ENCODE peak calls at places on chromosome 5, in eight cellular contexts. One of them, this sample, is unnamed.

GRCh38 chr5:95668728-95669127 is 14.1 kb downstream of the SPATA9 start:
- DNase-seq in AG09309: no peak
- DNase-seq in psoas muscle: no peak
- DNase-seq in AG04450: no peak
- DNase-seq in astrocyte of the spinal cord: peak
- DNase-seq in lower leg skin: no peak
- DNase-seq in CD8-positive, alpha-beta T cell: no peak
- DNase-seq in Peyer's patch: no peak
- DNase-seq in this sample: no peak

GRCh38 chr5:94969174-94969573 is 315.7 kb downstream of the MCTP1 start:
- DNase-seq in AG09309: no peak
- DNase-seq in psoas muscle: no peak
- DNase-seq in AG04450: no peak
- DNase-seq in astrocyte of the spinal cord: peak
- DNase-seq in lower leg skin: no peak
- DNase-seq in CD8-positive, alpha-beta T cell: no peak
- DNase-seq in Peyer's patch: no peak
- DNase-seq in this sample: no peak

GRCh38 chr5:68745459-68745858 is 348.4 kb upstream of the SLC30A5 start:
- DNase-seq in AG09309: no peak
- DNase-seq in psoas muscle: no peak
- DNase-seq in AG04450: no peak
- DNase-seq in astrocyte of the spinal cord: no peak
- DNase-seq in lower leg skin: no peak
- DNase-seq in CD8-positive, alpha-beta T cell: no peak
- DNase-seq in Peyer's patch: no peak
- DNase-seq in this sample: no peak

GRCh38 chr5:151079838-151080619 is 805 bp downstream of the TNIP1 start:
- DNase-seq in AG09309: no peak
- DNase-seq in psoas muscle: no peak
- DNase-seq in AG04450: no peak
- DNase-seq in astrocyte of the spinal cord: peak
- DNase-seq in lower leg skin: no peak
- DNase-seq in CD8-positive, alpha-beta T cell: no peak
- DNase-seq in Peyer's patch: no peak
- DNase-seq in this sample: no peak

GRCh38 chr5:125835293-125836172 is 587.7 kb upstream of the GRAMD2B start:
- DNase-seq in AG09309: no peak
- DNase-seq in psoas muscle: peak
- DNase-seq in AG04450: peak
- DNase-seq in astrocyte of the spinal cord: peak
- DNase-seq in lower leg skin: no peak
- DNase-seq in CD8-positive, alpha-beta T cell: no peak
- DNase-seq in Peyer's patch: no peak
- DNase-seq in this sample: peak

GRCh38 chr5:142403583-142403982 is 78.8 kb upstream of the SPRY4 start:
- DNase-seq in AG09309: no peak
- DNase-seq in psoas muscle: no peak
- DNase-seq in AG04450: no peak
- DNase-seq in astrocyte of the spinal cord: no peak
- DNase-seq in lower leg skin: peak
- DNase-seq in CD8-positive, alpha-beta T cell: no peak
- DNase-seq in Peyer's patch: no peak
- DNase-seq in this sample: no peak

GRCh38 chr5:81016116-81016515 is 56.0 kb downstream of the RASGRF2 start:
- DNase-seq in AG09309: no peak
- DNase-seq in psoas muscle: no peak
- DNase-seq in AG04450: no peak
- DNase-seq in astrocyte of the spinal cord: no peak
- DNase-seq in lower leg skin: no peak
- DNase-seq in CD8-positive, alpha-beta T cell: no peak
- DNase-seq in Peyer's patch: no peak
- DNase-seq in this sample: no peak

GRCh38 chr5:159324097-159324760 is 6.1 kb downstream of the IL12B start:
- DNase-seq in AG09309: peak
- DNase-seq in psoas muscle: no peak
- DNase-seq in AG04450: peak
- DNase-seq in astrocyte of the spinal cord: peak
- DNase-seq in lower leg skin: no peak
- DNase-seq in CD8-positive, alpha-beta T cell: no peak
- DNase-seq in Peyer's patch: no peak
- DNase-seq in this sample: no peak

GRCh38 chr5:135547590-135548254 is 12.0 kb upstream of the NEUROG1 start:
- DNase-seq in AG09309: no peak
- DNase-seq in psoas muscle: no peak
- DNase-seq in AG04450: no peak
- DNase-seq in astrocyte of the spinal cord: no peak
- DNase-seq in lower leg skin: no peak
- DNase-seq in CD8-positive, alpha-beta T cell: no peak
- DNase-seq in Peyer's patch: no peak
- DNase-seq in this sample: no peak

GRCh38 chr5:15463231-15463630 is 36.7 kb upstream of the FBXL7 start:
- DNase-seq in AG09309: peak
- DNase-seq in psoas muscle: no peak
- DNase-seq in AG04450: peak
- DNase-seq in astrocyte of the spinal cord: peak
- DNase-seq in lower leg skin: no peak
- DNase-seq in CD8-positive, alpha-beta T cell: no peak
- DNase-seq in Peyer's patch: no peak
- DNase-seq in this sample: no peak

GRCh38 chr5:16492398-16493175 is 27.0 kb upstream of the ZNF622 start:
- DNase-seq in AG09309: peak
- DNase-seq in psoas muscle: peak
- DNase-seq in AG04450: peak
- DNase-seq in astrocyte of the spinal cord: peak
- DNase-seq in lower leg skin: peak
- DNase-seq in CD8-positive, alpha-beta T cell: no peak
- DNase-seq in Peyer's patch: peak
- DNase-seq in this sample: no peak

GRCh38 chr5:38780950-38781349 is 64.9 kb upstream of the OSMR start:
- DNase-seq in AG09309: no peak
- DNase-seq in psoas muscle: peak
- DNase-seq in AG04450: peak
- DNase-seq in astrocyte of the spinal cord: peak
- DNase-seq in lower leg skin: peak
- DNase-seq in CD8-positive, alpha-beta T cell: no peak
- DNase-seq in Peyer's patch: no peak
- DNase-seq in this sample: no peak

GRCh38 chr5:77229887-77230286 is 19.4 kb downstream of the PDE8B start:
- DNase-seq in AG09309: no peak
- DNase-seq in psoas muscle: no peak
- DNase-seq in AG04450: no peak
- DNase-seq in astrocyte of the spinal cord: no peak
- DNase-seq in lower leg skin: no peak
- DNase-seq in CD8-positive, alpha-beta T cell: no peak
- DNase-seq in Peyer's patch: no peak
- DNase-seq in this sample: no peak

GRCh38 chr5:77231470-77232138 is 21.1 kb downstream of the PDE8B start:
- DNase-seq in AG09309: no peak
- DNase-seq in psoas muscle: no peak
- DNase-seq in AG04450: no peak
- DNase-seq in astrocyte of the spinal cord: no peak
- DNase-seq in lower leg skin: no peak
- DNase-seq in CD8-positive, alpha-beta T cell: no peak
- DNase-seq in Peyer's patch: no peak
- DNase-seq in this sample: no peak

GRCh38 chr5:77232959-77233358 is 22.5 kb downstream of the PDE8B start:
- DNase-seq in AG09309: peak
- DNase-seq in psoas muscle: no peak
- DNase-seq in AG04450: no peak
- DNase-seq in astrocyte of the spinal cord: peak
- DNase-seq in lower leg skin: no peak
- DNase-seq in CD8-positive, alpha-beta T cell: no peak
- DNase-seq in Peyer's patch: no peak
- DNase-seq in this sample: no peak

GRCh38 chr5:77232545-77232944 is 22.1 kb downstream of the PDE8B start:
- DNase-seq in AG09309: no peak
- DNase-seq in psoas muscle: no peak
- DNase-seq in AG04450: no peak
- DNase-seq in astrocyte of the spinal cord: no peak
- DNase-seq in lower leg skin: no peak
- DNase-seq in CD8-positive, alpha-beta T cell: no peak
- DNase-seq in Peyer's patch: no peak
- DNase-seq in this sample: no peak

DNA sequence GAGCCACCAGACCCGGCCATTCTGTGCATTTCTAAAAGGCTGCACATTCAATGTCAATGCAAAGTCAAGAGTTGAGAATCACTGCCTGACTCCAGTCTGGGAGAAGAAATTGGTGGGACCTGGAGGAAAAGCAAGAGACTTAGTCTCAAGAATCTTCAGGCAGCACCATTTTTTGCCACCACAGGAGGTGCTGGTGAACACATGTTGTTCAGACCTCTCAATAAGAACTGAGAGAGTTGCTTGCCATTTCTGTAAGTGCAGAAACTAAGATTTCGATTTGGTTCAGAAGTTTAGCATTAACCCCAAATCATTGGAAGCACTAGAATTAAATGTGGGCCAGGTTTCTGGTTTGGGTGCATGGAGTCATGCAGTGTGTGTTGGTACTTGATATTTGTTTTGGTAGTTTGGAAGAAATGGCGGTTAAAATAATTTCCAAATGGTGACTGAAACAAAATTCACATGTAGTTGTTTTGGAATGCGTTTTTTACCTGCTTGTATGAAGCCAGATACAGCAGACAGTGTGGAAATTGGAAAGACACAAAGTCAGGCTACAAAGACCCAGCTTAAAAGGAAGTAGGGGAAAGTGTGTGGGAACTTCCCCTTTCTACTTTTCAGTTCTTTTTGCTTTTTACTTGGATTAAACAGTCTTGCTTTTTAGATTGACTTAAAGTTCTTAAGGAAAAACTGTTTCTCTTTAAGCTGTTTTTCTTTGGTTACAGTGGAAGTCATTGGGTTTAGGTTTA is 20.4 kb downstream of the PDE8B start:
- DNase-seq in AG09309: no peak
- DNase-seq in psoas muscle: no peak
- DNase-seq in AG04450: no peak
- DNase-seq in astrocyte of the spinal cord: no peak
- DNase-seq in lower leg skin: no peak
- DNase-seq in CD8-positive, alpha-beta T cell: no peak
- DNase-seq in Peyer's patch: no peak
- DNase-seq in this sample: no peak
- TF ChIP-seq CTCF in AG09309: peak
- TF ChIP-seq CTCF in psoas muscle: no peak
- TF ChIP-seq CTCF in AG04450: peak
- TF ChIP-seq CTCF in astrocyte of the spinal cord: peak
- TF ChIP-seq CTCF in lower leg skin: no peak
- TF ChIP-seq CTCF in CD8-positive, alpha-beta T cell: peak
- TF ChIP-seq CTCF in Peyer's patch: no peak
- TF ChIP-seq CTCF in this sample: peak

DNA sequence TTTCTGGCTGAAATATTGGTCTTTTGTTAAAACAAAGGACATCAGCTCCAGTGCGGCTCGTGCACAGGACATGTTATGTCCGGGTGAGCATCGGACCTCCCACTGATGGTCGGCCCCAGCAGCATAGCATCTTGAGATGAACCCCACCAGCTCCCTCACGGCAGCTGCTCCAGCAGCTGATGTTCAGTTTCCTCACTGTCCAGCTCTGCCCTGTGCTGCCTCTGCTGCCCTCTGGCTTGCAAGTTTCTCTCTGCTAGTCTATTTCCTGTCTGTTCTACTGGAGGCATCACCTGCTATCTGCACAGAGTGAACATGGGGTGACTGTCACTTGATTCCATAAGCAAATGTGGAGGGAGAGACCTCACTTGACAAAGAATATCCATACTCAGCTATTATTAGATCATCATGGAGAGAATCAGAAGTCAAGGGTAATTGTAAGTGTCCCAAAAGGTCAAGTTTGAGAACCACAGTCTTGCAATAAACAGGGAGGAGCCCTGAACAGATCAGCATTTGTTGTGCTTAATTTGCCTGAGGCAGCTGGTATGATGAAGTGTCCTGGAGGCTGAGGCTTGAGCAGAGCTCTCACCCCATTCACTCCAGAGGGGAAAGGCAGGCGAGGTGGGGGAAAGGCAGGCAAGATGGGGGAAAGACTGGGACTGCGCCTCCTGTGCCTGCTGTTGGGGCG is 702.8 kb downstream of the SEMA5A start:
- DNase-seq in AG09309: no peak
- DNase-seq in psoas muscle: no peak
- DNase-seq in AG04450: no peak
- DNase-seq in astrocyte of the spinal cord: peak
- DNase-seq in lower leg skin: no peak
- DNase-seq in CD8-positive, alpha-beta T cell: no peak
- DNase-seq in Peyer's patch: no peak
- DNase-seq in this sample: peak
- TF ChIP-seq CTCF in AG09309: peak
- TF ChIP-seq CTCF in psoas muscle: no peak
- TF ChIP-seq CTCF in AG04450: peak
- TF ChIP-seq CTCF in astrocyte of the spinal cord: peak
- TF ChIP-seq CTCF in lower leg skin: no peak
- TF ChIP-seq CTCF in CD8-positive, alpha-beta T cell: no peak
- TF ChIP-seq CTCF in Peyer's patch: no peak
- TF ChIP-seq CTCF in this sample: no peak

GRCh38 chr5:139776856-139777255 is 18.8 kb upstream of the PSD2 start:
- DNase-seq in AG09309: no peak
- DNase-seq in psoas muscle: no peak
- DNase-seq in AG04450: no peak
- DNase-seq in astrocyte of the spinal cord: no peak
- DNase-seq in lower leg skin: no peak
- DNase-seq in CD8-positive, alpha-beta T cell: no peak
- DNase-seq in Peyer's patch: no peak
- DNase-seq in this sample: peak
- TF ChIP-seq CTCF in AG09309: no peak
- TF ChIP-seq CTCF in psoas muscle: no peak
- TF ChIP-seq CTCF in AG04450: no peak
- TF ChIP-seq CTCF in astrocyte of the spinal cord: no peak
- TF ChIP-seq CTCF in lower leg skin: no peak
- TF ChIP-seq CTCF in CD8-positive, alpha-beta T cell: no peak
- TF ChIP-seq CTCF in Peyer's patch: no peak
- TF ChIP-seq CTCF in this sample: no peak

GRCh38 chr5:73448072-73448432 is 525 bp downstream of the FOXD1 start:
- DNase-seq in AG09309: no peak
- DNase-seq in psoas muscle: no peak
- DNase-seq in AG04450: no peak
- DNase-seq in astrocyte of the spinal cord: no peak
- DNase-seq in lower leg skin: no peak
- DNase-seq in CD8-positive, alpha-beta T cell: no peak
- DNase-seq in Peyer's patch: peak
- DNase-seq in this sample: peak

GRCh38 chr5:73450041-73450598 is 1.5 kb upstream of the FOXD1 start:
- DNase-seq in AG09309: no peak
- DNase-seq in psoas muscle: no peak
- DNase-seq in AG04450: no peak
- DNase-seq in astrocyte of the spinal cord: peak
- DNase-seq in lower leg skin: no peak
- DNase-seq in CD8-positive, alpha-beta T cell: no peak
- DNase-seq in Peyer's patch: no peak
- DNase-seq in this sample: no peak

GRCh38 chr5:73447234-73448071 is 1.1 kb downstream of the FOXD1 start:
- DNase-seq in AG09309: no peak
- DNase-seq in psoas muscle: peak
- DNase-seq in AG04450: no peak
- DNase-seq in astrocyte of the spinal cord: peak
- DNase-seq in lower leg skin: no peak
- DNase-seq in CD8-positive, alpha-beta T cell: no peak
- DNase-seq in Peyer's patch: peak
- DNase-seq in this sample: peak

GRCh38 chr5:73446631-73447233 is 1.8 kb downstream of the FOXD1 start:
- DNase-seq in AG09309: no peak
- DNase-seq in psoas muscle: no peak
- DNase-seq in AG04450: no peak
- DNase-seq in astrocyte of the spinal cord: peak
- DNase-seq in lower leg skin: no peak
- DNase-seq in CD8-positive, alpha-beta T cell: no peak
- DNase-seq in Peyer's patch: no peak
- DNase-seq in this sample: peak

GRCh38 chr5:73448451-73449136 is at the start of gene FOXD1:
- DNase-seq in AG09309: peak
- DNase-seq in psoas muscle: peak
- DNase-seq in AG04450: peak
- DNase-seq in astrocyte of the spinal cord: peak
- DNase-seq in lower leg skin: peak
- DNase-seq in CD8-positive, alpha-beta T cell: no peak
- DNase-seq in Peyer's patch: peak
- DNase-seq in this sample: peak
- TF ChIP-seq CTCF in AG09309: peak
- TF ChIP-seq CTCF in psoas muscle: no peak
- TF ChIP-seq CTCF in AG04450: peak
- TF ChIP-seq CTCF in astrocyte of the spinal cord: peak
- TF ChIP-seq CTCF in lower leg skin: no peak
- TF ChIP-seq CTCF in CD8-positive, alpha-beta T cell: no peak
- TF ChIP-seq CTCF in Peyer's patch: no peak
- TF ChIP-seq CTCF in this sample: no peak

This sample was measured in glutamatergic neuron.